ENCODE peak calls at places on chromosomes 2 and 18, in eight cellular contexts. W, I, N, J, C, L, T and R are unnamed samples.

GRCh38 chr2:32168513-32168912 is 2.8 kb downstream of the SLC30A6 start:
- DNase-seq in W (no peak), I (no peak), N (peak; percentile 60), J (no peak), C (no peak), L (no peak), T (no peak), R (no peak)

GRCh38 chr18:13353424-13353823 is 134.9 kb downstream of the LDLRAD4 start:
- DNase-seq in W (no peak), I (no peak), N (no peak), J (no peak), C (no peak), L (no peak), T (no peak), R (no peak)

GRCh38 chr2:236568922-236569592 is 568 bp upstream of the ACKR3 start:
- DNase-seq in W (no peak), I (no peak), N (no peak), J (no peak), C (no peak), L (no peak), T (no peak), R (no peak)

GRCh38 chr2:197710424-197711042 is 5.4 kb downstream of the MARS2 start:
- DNase-seq in W (no peak), I (no peak), N (peak; percentile 56), J (no peak), C (no peak), L (no peak), T (no peak), R (no peak)

GRCh38 chr2:178452870-178453269 is 1.7 kb downstream of the PJVK start:
- DNase-seq in W (no peak), I (no peak), N (no peak), J (no peak), C (no peak), L (peak; percentile 9), T (no peak), R (no peak)

GRCh38 chr18:51150430-51150746 is 47.1 kb downstream of the MEX3C start:
- DNase-seq in W (no peak), I (no peak), N (no peak), J (no peak), C (no peak), L (no peak), T (no peak), R (no peak)

GRCh38 chr18:58180738-58181353 is 136.8 kb downstream of the NEDD4L start:
- DNase-seq in W (peak; percentile 65), I (no peak), N (no peak), J (peak; percentile 53), C (no peak), L (no peak), T (no peak), R (no peak)

GRCh38 chr2:143734507-143734906 is 605.3 kb downstream of the ARHGAP15 start:
- DNase-seq in W (no peak), I (no peak), N (no peak), J (no peak), C (no peak), L (no peak), T (no peak), R (no peak)

GRCh38 chr2:167925775-167926174 is 321.6 kb downstream of the STK39 start:
- DNase-seq in W (no peak), I (no peak), N (no peak), J (no peak), C (no peak), L (no peak), T (no peak), R (no peak)

GRCh38 chr2:149651229-149651628 is 63.7 kb upstream of the MMADHC start:
- DNase-seq in W (no peak), I (no peak), N (no peak), J (no peak), C (no peak), L (no peak), T (no peak), R (no peak)

GRCh38 chr18:9612989-9613388 is 1.4 kb downstream of the PPP4R1 start:
- DNase-seq in W (no peak), I (no peak), N (peak; percentile 16), J (no peak), C (no peak), L (no peak), T (no peak), R (no peak)

GRCh38 chr2:32330136-32330535 is 26.7 kb upstream of the BIRC6 start:
- DNase-seq in W (no peak), I (no peak), N (no peak), J (no peak), C (no peak), L (peak; percentile 70), T (peak; percentile 18), R (no peak)

GRCh38 chr2:167509585-167509984 is 621.3 kb downstream of the XIRP2 start:
- DNase-seq in W (no peak), I (no peak), N (no peak), J (peak; percentile 93), C (no peak), L (peak; percentile 96), T (peak; percentile 10), R (no peak)

GRCh38 chr2:60998628-60999545 is 18.6 kb upstream of the PEX13 start:
- DNase-seq in W (no peak), I (no peak), N (no peak), J (peak; percentile 68), C (no peak), L (peak; percentile 31), T (no peak), R (no peak)

GRCh38 chr2:18910843-18911242 is 321.5 kb upstream of the NT5C1B start:
- DNase-seq in W (no peak), I (no peak), N (no peak), J (peak; percentile 97), C (no peak), L (peak; percentile 85), T (peak; percentile 77), R (peak; percentile 16)

GRCh38 chr2:128178650-128179460 is 87.9 kb downstream of the UGGT1 start:
- DNase-seq in W (peak; percentile 72), I (no peak), N (no peak), J (peak; percentile 80), C (peak; percentile 42), L (peak; percentile 69), T (no peak), R (peak; percentile 32)
- H3K4me3 ChIP-seq in W (no peak overlapping the region), I (no peak overlapping the region), N (no peak overlapping the region), J (no peak overlapping the region), C (no peak overlapping the region), L (no peak overlapping the region), T (no peak overlapping the region), R (no peak overlapping the region)

GRCh38 chr18:45588284-45588683 is 27.0 kb upstream of the SLC14A2 start:
- DNase-seq in W (no peak), I (no peak), N (no peak), J (peak; percentile 78), C (no peak), L (peak; percentile 68), T (peak; percentile 71), R (no peak)

GRCh38 chr18:45590546-45590945 is 24.7 kb upstream of the SLC14A2 start:
- DNase-seq in W (no peak), I (no peak), N (no peak), J (peak; percentile 5), C (peak; percentile 30), L (no peak), T (no peak), R (no peak)

GRCh38 chr18:45590060-45590537 is 25.2 kb upstream of the SLC14A2 start:
- DNase-seq in W (no peak), I (no peak), N (no peak), J (peak; percentile 83), C (no peak), L (no peak), T (peak; percentile 26), R (no peak)

GRCh38 chr18:45588831-45589558 is 26.3 kb upstream of the SLC14A2 start:
- DNase-seq in W (no peak), I (no peak), N (no peak), J (peak; percentile 76), C (no peak), L (peak; percentile 55), T (peak; percentile 69), R (no peak)

GRCh38 chr18:45589559-45590041 is 25.7 kb upstream of the SLC14A2 start:
- DNase-seq in W (no peak), I (no peak), N (no peak), J (peak; percentile 93), C (peak; percentile 43), L (peak; percentile 93), T (peak; percentile 85), R (no peak)
- H3K4me3 ChIP-seq in W (no peak overlapping the region), I (no peak overlapping the region), N (no peak overlapping the region), J (no peak overlapping the region), C (no peak overlapping the region), L (no peak overlapping the region), T (no peak overlapping the region), R (no peak overlapping the region)

DNA sequence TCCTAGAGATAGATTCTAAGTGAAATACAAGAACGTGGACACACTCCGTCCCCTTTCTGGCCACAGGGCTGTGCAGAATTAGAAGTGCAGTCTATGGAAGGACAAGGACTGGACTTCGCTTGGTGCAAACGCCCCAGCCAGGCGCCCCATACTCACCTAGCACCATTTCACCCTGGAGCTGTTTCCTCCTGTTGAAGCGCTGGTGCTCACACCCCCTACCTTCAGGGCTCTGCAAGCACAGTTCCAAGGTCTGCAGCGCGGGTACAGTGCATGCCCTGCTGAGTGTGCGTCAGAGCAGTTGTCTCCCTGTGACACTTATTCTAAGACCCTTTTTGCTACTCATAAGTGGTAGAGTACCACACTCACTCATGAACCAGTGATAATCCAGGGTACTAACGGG is 3.0 kb downstream of the HPCAL1 start:
- DNase-seq in W (no peak), I (peak; percentile 62), N (no peak), J (no peak), C (no peak), L (no peak), T (no peak), R (no peak)
- H3K4me3 ChIP-seq in W (no peak overlapping the region), I (no peak overlapping the region), N (no peak overlapping the region), J (no peak overlapping the region), C (peak overlapping the region; percentile 92), L (no peak overlapping the region), T (no peak overlapping the region), R (peak overlapping the region; percentile 79)

GRCh38 chr18:76459687-76460350 is 35.2 kb downstream of the ZNF516 start:
- DNase-seq in W (peak; percentile 61), I (no peak), N (no peak), J (peak; percentile 100), C (no peak), L (peak; percentile 100), T (peak; percentile 98), R (no peak)

GRCh38 chr18:76457957-76458356 is 37.1 kb downstream of the ZNF516 start:
- DNase-seq in W (no peak), I (no peak), N (no peak), J (no peak), C (no peak), L (no peak), T (no peak), R (no peak)

GRCh38 chr18:76458522-76459311 is 36.3 kb downstream of the ZNF516 start:
- DNase-seq in W (peak; percentile 14), I (no peak), N (no peak), J (no peak), C (no peak), L (no peak), T (no peak), R (no peak)

GRCh38 chr18:76460482-76460881 is 34.6 kb downstream of the ZNF516 start:
- DNase-seq in W (peak; percentile 23), I (no peak), N (no peak), J (peak; percentile 62), C (no peak), L (peak; percentile 25), T (no peak), R (no peak)

DNA sequence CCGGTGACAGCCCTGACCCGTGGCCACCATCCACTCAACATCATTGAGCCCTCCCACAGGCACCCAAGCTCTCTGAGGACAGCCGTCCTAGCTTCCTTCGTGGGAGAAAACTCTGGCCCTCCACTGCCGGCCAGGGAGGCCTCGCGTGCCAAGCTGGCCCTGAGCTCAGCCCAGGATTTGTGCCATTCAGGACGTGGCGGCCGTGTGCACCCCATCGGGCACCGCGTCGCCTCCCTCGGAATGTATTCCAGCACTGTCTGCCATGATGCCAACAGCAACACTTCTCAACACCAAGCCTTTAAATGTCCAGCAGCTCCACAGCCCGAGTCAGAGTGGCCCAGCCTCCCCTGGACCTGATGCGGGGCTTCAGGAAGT is 35.7 kb downstream of the ZNF516 start:
- DNase-seq in W (no peak), I (no peak), N (no peak), J (no peak), C (no peak), L (no peak), T (no peak), R (no peak)
- H3K4me3 ChIP-seq in W (peak overlapping the region; percentile 5), I (no peak overlapping the region), N (no peak overlapping the region), J (peak overlapping the region; percentile 22), C (peak overlapping the region; percentile 44), L (no peak overlapping the region), T (no peak overlapping the region), R (no peak overlapping the region)